ENCODE peak calls at places on chromosomes 13 and 19, in five cellular contexts. One of them, this sample, is unnamed.

GRCh38 chr13:31053896-31054295 is 107.8 kb downstream of the HSPH1 start:
- DNase-seq in activated CD4-positive, CD25-positive, alpha-beta regulatory T cell treated with anti-CD3 and anti-CD28 coated beads, Interleukin-2, amount 50 U/mL, for 72 hours: no peak
- DNase-seq in Calu3: no peak
- DNase-seq in neural progenitor cell: no peak
- DNase-seq in bronchial epithelial cell: no peak
- DNase-seq in this sample: no peak

GRCh38 chr19:35099155-35099896 is 16.3 kb upstream of the FXYD3 start:
- DNase-seq in bronchial epithelial cell: no peak
- DNase-seq in activated CD4-positive, CD25-positive, alpha-beta regulatory T cell treated with anti-CD3 and anti-CD28 coated beads, Interleukin-2, amount 50 U/mL, for 72 hours: no peak
- DNase-seq in neural progenitor cell: no peak
- DNase-seq in Calu3: no peak
- DNase-seq in this sample: no peak

GRCh38 chr19:1935484-1936208 is 5.3 kb upstream of the CSNK1G2 start:
- DNase-seq in activated CD4-positive, CD25-positive, alpha-beta regulatory T cell treated with anti-CD3 and anti-CD28 coated beads, Interleukin-2, amount 50 U/mL, for 72 hours: no peak
- DNase-seq in Calu3: no peak
- DNase-seq in neural progenitor cell: no peak
- DNase-seq in bronchial epithelial cell: peak
- DNase-seq in this sample: no peak

GRCh38 chr13:44695520-44695919 is 119.4 kb upstream of the TSC22D1 start:
- DNase-seq in activated CD4-positive, CD25-positive, alpha-beta regulatory T cell treated with anti-CD3 and anti-CD28 coated beads, Interleukin-2, amount 50 U/mL, for 72 hours: no peak
- DNase-seq in bronchial epithelial cell: no peak
- DNase-seq in neural progenitor cell: no peak
- DNase-seq in Calu3: no peak
- DNase-seq in this sample: no peak

GRCh38 chr13:75766636-75767035 is 130.5 kb downstream of the LMO7 start:
- DNase-seq in Calu3: no peak
- DNase-seq in neural progenitor cell: no peak
- DNase-seq in bronchial epithelial cell: no peak
- DNase-seq in activated CD4-positive, CD25-positive, alpha-beta regulatory T cell treated with anti-CD3 and anti-CD28 coated beads, Interleukin-2, amount 50 U/mL, for 72 hours: no peak
- DNase-seq in this sample: no peak

GRCh38 chr19:38942471-38943181 is 11.9 kb downstream of the MRPS12 start:
- DNase-seq in Calu3: no peak
- DNase-seq in activated CD4-positive, CD25-positive, alpha-beta regulatory T cell treated with anti-CD3 and anti-CD28 coated beads, Interleukin-2, amount 50 U/mL, for 72 hours: no peak
- DNase-seq in neural progenitor cell: no peak
- DNase-seq in bronchial epithelial cell: no peak
- DNase-seq in this sample: no peak

GRCh38 chr19:13163609-13164364 is 13.6 kb downstream of the IER2 start:
- DNase-seq in bronchial epithelial cell: no peak
- DNase-seq in Calu3: peak
- DNase-seq in neural progenitor cell: peak
- DNase-seq in activated CD4-positive, CD25-positive, alpha-beta regulatory T cell treated with anti-CD3 and anti-CD28 coated beads, Interleukin-2, amount 50 U/mL, for 72 hours: peak
- DNase-seq in this sample: peak

GRCh38 chr19:18789883-18790565 is 1.1 kb downstream of the COMP start:
- DNase-seq in neural progenitor cell: peak
- DNase-seq in Calu3: no peak
- DNase-seq in bronchial epithelial cell: no peak
- DNase-seq in activated CD4-positive, CD25-positive, alpha-beta regulatory T cell treated with anti-CD3 and anti-CD28 coated beads, Interleukin-2, amount 50 U/mL, for 72 hours: no peak
- DNase-seq in this sample: no peak

GRCh38 chr19:13835791-13836723 is 40.8 kb downstream of the ZSWIM4 start:
- DNase-seq in activated CD4-positive, CD25-positive, alpha-beta regulatory T cell treated with anti-CD3 and anti-CD28 coated beads, Interleukin-2, amount 50 U/mL, for 72 hours: no peak
- DNase-seq in Calu3: no peak
- DNase-seq in bronchial epithelial cell: no peak
- DNase-seq in neural progenitor cell: no peak
- DNase-seq in this sample: no peak

GRCh38 chr19:40089462-40089861 is 1.3 kb downstream of the ZNF780A start:
- DNase-seq in bronchial epithelial cell: no peak
- DNase-seq in neural progenitor cell: no peak
- DNase-seq in activated CD4-positive, CD25-positive, alpha-beta regulatory T cell treated with anti-CD3 and anti-CD28 coated beads, Interleukin-2, amount 50 U/mL, for 72 hours: no peak
- DNase-seq in Calu3: peak
- DNase-seq in this sample: no peak

GRCh38 chr13:97125810-97126738 is 96.1 kb upstream of the MBNL2 start:
- DNase-seq in activated CD4-positive, CD25-positive, alpha-beta regulatory T cell treated with anti-CD3 and anti-CD28 coated beads, Interleukin-2, amount 50 U/mL, for 72 hours: no peak
- DNase-seq in bronchial epithelial cell: peak
- DNase-seq in Calu3: no peak
- DNase-seq in neural progenitor cell: no peak
- DNase-seq in this sample: peak

GRCh38 chr13:52029569-52029968 is 5.1 kb downstream of the UTP14C start:
- DNase-seq in activated CD4-positive, CD25-positive, alpha-beta regulatory T cell treated with anti-CD3 and anti-CD28 coated beads, Interleukin-2, amount 50 U/mL, for 72 hours: no peak
- DNase-seq in bronchial epithelial cell: no peak
- DNase-seq in Calu3: no peak
- DNase-seq in neural progenitor cell: no peak
- DNase-seq in this sample: no peak

GRCh38 chr19:48836089-48837017 is at the start of gene HSD17B14:
- DNase-seq in neural progenitor cell: peak
- DNase-seq in Calu3: no peak
- DNase-seq in bronchial epithelial cell: no peak
- DNase-seq in activated CD4-positive, CD25-positive, alpha-beta regulatory T cell treated with anti-CD3 and anti-CD28 coated beads, Interleukin-2, amount 50 U/mL, for 72 hours: no peak
- DNase-seq in this sample: no peak

GRCh38 chr13:29702912-29703351 is 107.4 kb upstream of the SLC7A1 start:
- DNase-seq in Calu3: no peak
- DNase-seq in neural progenitor cell: no peak
- DNase-seq in activated CD4-positive, CD25-positive, alpha-beta regulatory T cell treated with anti-CD3 and anti-CD28 coated beads, Interleukin-2, amount 50 U/mL, for 72 hours: no peak
- DNase-seq in bronchial epithelial cell: peak
- DNase-seq in this sample: peak

GRCh38 chr13:112247471-112248405 is 128.4 kb upstream of the SPACA7 start:
- DNase-seq in bronchial epithelial cell: no peak
- DNase-seq in Calu3: no peak
- DNase-seq in activated CD4-positive, CD25-positive, alpha-beta regulatory T cell treated with anti-CD3 and anti-CD28 coated beads, Interleukin-2, amount 50 U/mL, for 72 hours: no peak
- DNase-seq in neural progenitor cell: no peak
- DNase-seq in this sample: no peak

GRCh38 chr19:55536951-55537740 is at the start of gene SBK2:
- DNase-seq in bronchial epithelial cell: no peak
- DNase-seq in activated CD4-positive, CD25-positive, alpha-beta regulatory T cell treated with anti-CD3 and anti-CD28 coated beads, Interleukin-2, amount 50 U/mL, for 72 hours: no peak
- DNase-seq in Calu3: no peak
- DNase-seq in neural progenitor cell: peak
- DNase-seq in this sample: no peak

GRCh38 chr19:32642771-32643170 is 32.2 kb downstream of the ANKRD27 start:
- DNase-seq in activated CD4-positive, CD25-positive, alpha-beta regulatory T cell treated with anti-CD3 and anti-CD28 coated beads, Interleukin-2, amount 50 U/mL, for 72 hours: peak
- DNase-seq in neural progenitor cell: no peak
- DNase-seq in Calu3: no peak
- DNase-seq in bronchial epithelial cell: no peak
- DNase-seq in this sample: no peak

GRCh38 chr13:42760949-42761348 is 20.4 kb upstream of the FAM216B start:
- DNase-seq in Calu3: no peak
- DNase-seq in activated CD4-positive, CD25-positive, alpha-beta regulatory T cell treated with anti-CD3 and anti-CD28 coated beads, Interleukin-2, amount 50 U/mL, for 72 hours: no peak
- DNase-seq in bronchial epithelial cell: no peak
- DNase-seq in neural progenitor cell: no peak
- DNase-seq in this sample: no peak

This sample was measured in RWPE1.